ENCODE peak calls at places on chromosomes 5 and 9, in ten cellular contexts. One of them, this sample, is unnamed.

GRCh38 chr5:68460147-68460760 is 244.7 kb downstream of the PIK3R1 start:
- DNase-seq in activated CD8-positive, alpha-beta memory T cell treated with anti-CD3 and anti-CD28 coated beads for 4 hours: peak
- DNase-seq in astrocyte: peak
- DNase-seq in stimulated activated CD8-positive, alpha-beta memory T cell treated with anti-CD3 and anti-CD28 coated beads, Interleukin-4, amount 100 ng/mL, for 4 hours: peak
- DNase-seq in MCF 10A: peak
- DNase-seq in upper lobe of left lung: no peak
- DNase-seq in RWPE1: peak
- DNase-seq in left lobe of liver: no peak
- DNase-seq in ovary: no peak
- DNase-seq in epithelial cell of proximal tubule: no peak
- DNase-seq in this sample: no peak

GRCh38 chr9:107792596-107792995 is 303.0 kb upstream of the KLF4 start:
- DNase-seq in upper lobe of left lung: no peak
- DNase-seq in RWPE1: no peak
- DNase-seq in MCF 10A: no peak
- DNase-seq in left lobe of liver: no peak
- DNase-seq in activated CD8-positive, alpha-beta memory T cell treated with anti-CD3 and anti-CD28 coated beads for 4 hours: no peak
- DNase-seq in stimulated activated CD8-positive, alpha-beta memory T cell treated with anti-CD3 and anti-CD28 coated beads, Interleukin-4, amount 100 ng/mL, for 4 hours: no peak
- DNase-seq in astrocyte: no peak
- DNase-seq in epithelial cell of proximal tubule: no peak
- DNase-seq in ovary: no peak
- DNase-seq in this sample: no peak

GRCh38 chr9:132622144-132622543 is 39.7 kb downstream of the BARHL1 start:
- DNase-seq in astrocyte: peak
- DNase-seq in upper lobe of left lung: no peak
- DNase-seq in MCF 10A: peak
- DNase-seq in ovary: no peak
- DNase-seq in stimulated activated CD8-positive, alpha-beta memory T cell treated with anti-CD3 and anti-CD28 coated beads, Interleukin-4, amount 100 ng/mL, for 4 hours: no peak
- DNase-seq in RWPE1: no peak
- DNase-seq in epithelial cell of proximal tubule: no peak
- DNase-seq in activated CD8-positive, alpha-beta memory T cell treated with anti-CD3 and anti-CD28 coated beads for 4 hours: no peak
- DNase-seq in left lobe of liver: no peak
- DNase-seq in this sample: no peak

GRCh38 chr5:54390015-54390414 is 65.5 kb upstream of the HSPB3 start:
- DNase-seq in epithelial cell of proximal tubule: peak
- DNase-seq in left lobe of liver: no peak
- DNase-seq in ovary: no peak
- DNase-seq in RWPE1: peak
- DNase-seq in stimulated activated CD8-positive, alpha-beta memory T cell treated with anti-CD3 and anti-CD28 coated beads, Interleukin-4, amount 100 ng/mL, for 4 hours: no peak
- DNase-seq in activated CD8-positive, alpha-beta memory T cell treated with anti-CD3 and anti-CD28 coated beads for 4 hours: no peak
- DNase-seq in upper lobe of left lung: no peak
- DNase-seq in astrocyte: peak
- DNase-seq in MCF 10A: peak
- DNase-seq in this sample: no peak

GRCh38 chr9:16544842-16545241 is 325.6 kb downstream of the BNC2 start:
- DNase-seq in activated CD8-positive, alpha-beta memory T cell treated with anti-CD3 and anti-CD28 coated beads for 4 hours: no peak
- DNase-seq in astrocyte: no peak
- DNase-seq in epithelial cell of proximal tubule: no peak
- DNase-seq in MCF 10A: no peak
- DNase-seq in ovary: no peak
- DNase-seq in RWPE1: no peak
- DNase-seq in left lobe of liver: no peak
- DNase-seq in stimulated activated CD8-positive, alpha-beta memory T cell treated with anti-CD3 and anti-CD28 coated beads, Interleukin-4, amount 100 ng/mL, for 4 hours: no peak
- DNase-seq in upper lobe of left lung: no peak
- DNase-seq in this sample: no peak

GRCh38 chr5:15645376-15645775 is 145.4 kb downstream of the FBXL7 start:
- DNase-seq in MCF 10A: peak
- DNase-seq in left lobe of liver: no peak
- DNase-seq in activated CD8-positive, alpha-beta memory T cell treated with anti-CD3 and anti-CD28 coated beads for 4 hours: no peak
- DNase-seq in stimulated activated CD8-positive, alpha-beta memory T cell treated with anti-CD3 and anti-CD28 coated beads, Interleukin-4, amount 100 ng/mL, for 4 hours: no peak
- DNase-seq in ovary: no peak
- DNase-seq in RWPE1: no peak
- DNase-seq in upper lobe of left lung: no peak
- DNase-seq in epithelial cell of proximal tubule: no peak
- DNase-seq in astrocyte: peak
- DNase-seq in this sample: no peak

GRCh38 chr5:154753792-154754191 is 1.4 kb upstream of the LARP1 start:
- DNase-seq in epithelial cell of proximal tubule: no peak
- DNase-seq in MCF 10A: peak
- DNase-seq in upper lobe of left lung: no peak
- DNase-seq in astrocyte: peak
- DNase-seq in stimulated activated CD8-positive, alpha-beta memory T cell treated with anti-CD3 and anti-CD28 coated beads, Interleukin-4, amount 100 ng/mL, for 4 hours: no peak
- DNase-seq in RWPE1: peak
- DNase-seq in ovary: peak
- DNase-seq in left lobe of liver: no peak
- DNase-seq in activated CD8-positive, alpha-beta memory T cell treated with anti-CD3 and anti-CD28 coated beads for 4 hours: no peak
- DNase-seq in this sample: no peak

GRCh38 chr5:150021491-150022162 is 21.1 kb downstream of the HMGXB3 start:
- DNase-seq in ovary: no peak
- DNase-seq in activated CD8-positive, alpha-beta memory T cell treated with anti-CD3 and anti-CD28 coated beads for 4 hours: no peak
- DNase-seq in upper lobe of left lung: peak
- DNase-seq in stimulated activated CD8-positive, alpha-beta memory T cell treated with anti-CD3 and anti-CD28 coated beads, Interleukin-4, amount 100 ng/mL, for 4 hours: no peak
- DNase-seq in astrocyte: peak
- DNase-seq in RWPE1: peak
- DNase-seq in epithelial cell of proximal tubule: no peak
- DNase-seq in left lobe of liver: no peak
- DNase-seq in MCF 10A: peak
- DNase-seq in this sample: no peak

GRCh38 chr9:693460-694390 is 147.8 kb upstream of the DMRT1 start:
- DNase-seq in stimulated activated CD8-positive, alpha-beta memory T cell treated with anti-CD3 and anti-CD28 coated beads, Interleukin-4, amount 100 ng/mL, for 4 hours: no peak
- DNase-seq in upper lobe of left lung: no peak
- DNase-seq in epithelial cell of proximal tubule: no peak
- DNase-seq in MCF 10A: peak
- DNase-seq in left lobe of liver: no peak
- DNase-seq in ovary: peak
- DNase-seq in RWPE1: no peak
- DNase-seq in astrocyte: peak
- DNase-seq in activated CD8-positive, alpha-beta memory T cell treated with anti-CD3 and anti-CD28 coated beads for 4 hours: no peak
- DNase-seq in this sample: no peak

This sample was measured in SIG-M5.